ENCODE peak calls at places on chromosomes 16 and 17, in six cellular contexts. E is WTC11, W is HS-5, M is AG08395, C is GM23248, P is NCI-H1105. L is an unnamed sample.

GRCh38 chr16:29899516-29900101 is at the start of gene SEZ6L2:
- DNase-seq in E (peak), W (peak), M (peak), C (peak), P (peak), L (peak)

GRCh38 chr17:42674755-42675347 is 1.9 kb downstream of the PLEKHH3 start:
- DNase-seq in E (peak), W (no peak), M (no peak), C (no peak), P (peak), L (no peak)

GRCh38 chr16:30948956-30949654 is at the start of gene ORAI3:
- DNase-seq in E (peak), W (no peak), M (peak), C (peak), P (no peak), L (peak)

GRCh38 chr17:77445030-77445907 is 304.5 kb downstream of the SEC14L1 start:
- DNase-seq in E (no peak), W (no peak), M (peak), C (peak), P (no peak), L (peak)

GRCh38 chr17:41496803-41497484 is 7.2 kb upstream of the KRT36 start:
- DNase-seq in E (peak), W (peak), M (peak), C (peak), P (no peak), L (peak)

GRCh38 chr17:77085916-77086432 is 54.8 kb upstream of the SEC14L1 start:
- DNase-seq in E (peak), W (no peak), M (no peak), C (no peak), P (peak), L (no peak)

GRCh38 chr16:35391328-35391727 is 1931.9 kb downstream of the TP53TG3F start:
- DNase-seq in E (peak), W (peak), M (no peak), C (peak), P (peak), L (peak)

GRCh38 chr17:30290696-30291570 is 811 bp downstream of the BLMH start:
- DNase-seq in E (peak), W (no peak), M (peak), C (peak), P (peak), L (peak)

GRCh38 chr17:7654832-7655540 is 4.3 kb downstream of the ATP1B2 start:
- DNase-seq in E (no peak), W (no peak), M (no peak), C (peak), P (no peak), L (peak)

GRCh38 chr16:67415872-67416793 is at the start of gene ZDHHC1:
- DNase-seq in E (peak), W (no peak), M (peak), C (peak), P (peak), L (peak)

GRCh38 chr16:66131156-66131807 is 235.2 kb upstream of the CDH5 start:
- DNase-seq in E (no peak), W (peak), M (no peak), C (peak), P (no peak), L (peak)

GRCh38 chr16:67773099-67773498 is 33.3 kb downstream of the RANBP10 start:
- DNase-seq in E (no peak), W (no peak), M (no peak), C (no peak), P (no peak), L (no peak)

GRCh38 chr17:50218771-50219315 is 17.4 kb upstream of the COL1A1 start:
- DNase-seq in E (no peak), W (peak), M (peak), C (peak), P (no peak), L (peak)

GRCh38 chr17:74373838-74374606 is 6.7 kb downstream of the GPR142 start:
- DNase-seq in E (no peak), W (no peak), M (no peak), C (no peak), P (no peak), L (no peak)

GRCh38 chr16:80844368-80844767 is 40.0 kb upstream of the CDYL2 start:
- DNase-seq in E (no peak), W (no peak), M (no peak), C (no peak), P (no peak), L (no peak)

L was measured in AG10803.